ENCODE peak calls at places on chromosomes 16 and 17, in eight cellular contexts. D, L, V, M, S, F, X and T are unnamed samples.
A peak's percentile ranks its signal among the peaks of the same experiment; 100 is the strongest.

GRCh38 chr16:65312795-65313194 is 190.9 kb upstream of the CDH11 start:
- DNase-seq in D (peak; percentile 78), L (no peak), V (no peak), M (no peak), S (no peak), F (no peak), X (no peak), T (no peak)

GRCh38 chr16:49352923-49353322 is 20.7 kb upstream of the C16orf78 start:
- DNase-seq in D (no peak), L (no peak), V (peak; percentile 6), M (no peak), S (no peak), F (peak; percentile 34), X (no peak), T (no peak)

GRCh38 chr17:65022751-65023421 is 33.7 kb downstream of the GNA13 start:
- DNase-seq in D (peak; percentile 70), L (no peak), V (peak; percentile 32), M (peak; percentile 38), S (no peak), F (no peak), X (no peak), T (no peak)

GRCh38 chr17:28897769-28898259 is 281 bp upstream of the FLOT2 start:
- DNase-seq in D (no peak), L (no peak), V (no peak), M (no peak), S (no peak), F (no peak), X (no peak), T (no peak)

GRCh38 chr17:45816966-45817365 is 27.7 kb upstream of the SPPL2C start:
- DNase-seq in D (no peak), L (no peak), V (no peak), M (no peak), S (no peak), F (no peak), X (no peak), T (no peak)

GRCh38 chr17:2233441-2233947 is 70.1 kb downstream of the SMG6 start:
- DNase-seq in D (peak; percentile 89), L (no peak), V (no peak), M (no peak), S (no peak), F (no peak), X (no peak), T (no peak)

GRCh38 chr16:57299009-57299718 is 14.7 kb upstream of the PLLP start:
- DNase-seq in D (no peak), L (peak; percentile 72), V (no peak), M (peak; percentile 80), S (no peak), F (peak; percentile 44), X (peak; percentile 63), T (no peak)

GRCh38 chr16:27671410-27671809 is 121.5 kb downstream of the KATNIP start:
- DNase-seq in D (no peak), L (no peak), V (no peak), M (peak; percentile 14), S (no peak), F (no peak), X (no peak), T (no peak)

GRCh38 chr17:63116228-63116627 is 150.2 kb downstream of the TANC2 start:
- DNase-seq in D (no peak), L (no peak), V (no peak), M (peak; percentile 38), S (no peak), F (peak; percentile 6), X (no peak), T (no peak)

GRCh38 chr17:59105852-59106462 is 723 bp downstream of the TRIM37 start:
- DNase-seq in D (peak; percentile 41), L (peak; percentile 57), V (no peak), M (peak; percentile 69), S (peak; percentile 14), F (no peak), X (peak; percentile 92), T (peak; percentile 84)

GRCh38 chr16:588639-588888 is 1.3 kb upstream of the RAB40C start:
- DNase-seq in D (peak; percentile 80), L (no peak), V (no peak), M (no peak), S (no peak), F (no peak), X (peak; percentile 92), T (peak; percentile 55)

GRCh38 chr16:585351-585750 is 4.5 kb upstream of the RAB40C start:
- DNase-seq in D (no peak), L (no peak), V (no peak), M (no peak), S (no peak), F (no peak), X (peak; percentile 78), T (peak; percentile 63)

GRCh38 chr16:588889-589657 is 793 bp upstream of the RAB40C start:
- DNase-seq in D (peak; percentile 92), L (peak; percentile 96), V (peak; percentile 75), M (peak; percentile 81), S (peak; percentile 91), F (peak; percentile 95), X (peak; percentile 98), T (peak; percentile 97)

GRCh38 chr16:586047-586644 is 3.7 kb upstream of the RAB40C start:
- DNase-seq in D (peak; percentile 24), L (no peak), V (no peak), M (no peak), S (no peak), F (no peak), X (no peak), T (no peak)

DNA sequence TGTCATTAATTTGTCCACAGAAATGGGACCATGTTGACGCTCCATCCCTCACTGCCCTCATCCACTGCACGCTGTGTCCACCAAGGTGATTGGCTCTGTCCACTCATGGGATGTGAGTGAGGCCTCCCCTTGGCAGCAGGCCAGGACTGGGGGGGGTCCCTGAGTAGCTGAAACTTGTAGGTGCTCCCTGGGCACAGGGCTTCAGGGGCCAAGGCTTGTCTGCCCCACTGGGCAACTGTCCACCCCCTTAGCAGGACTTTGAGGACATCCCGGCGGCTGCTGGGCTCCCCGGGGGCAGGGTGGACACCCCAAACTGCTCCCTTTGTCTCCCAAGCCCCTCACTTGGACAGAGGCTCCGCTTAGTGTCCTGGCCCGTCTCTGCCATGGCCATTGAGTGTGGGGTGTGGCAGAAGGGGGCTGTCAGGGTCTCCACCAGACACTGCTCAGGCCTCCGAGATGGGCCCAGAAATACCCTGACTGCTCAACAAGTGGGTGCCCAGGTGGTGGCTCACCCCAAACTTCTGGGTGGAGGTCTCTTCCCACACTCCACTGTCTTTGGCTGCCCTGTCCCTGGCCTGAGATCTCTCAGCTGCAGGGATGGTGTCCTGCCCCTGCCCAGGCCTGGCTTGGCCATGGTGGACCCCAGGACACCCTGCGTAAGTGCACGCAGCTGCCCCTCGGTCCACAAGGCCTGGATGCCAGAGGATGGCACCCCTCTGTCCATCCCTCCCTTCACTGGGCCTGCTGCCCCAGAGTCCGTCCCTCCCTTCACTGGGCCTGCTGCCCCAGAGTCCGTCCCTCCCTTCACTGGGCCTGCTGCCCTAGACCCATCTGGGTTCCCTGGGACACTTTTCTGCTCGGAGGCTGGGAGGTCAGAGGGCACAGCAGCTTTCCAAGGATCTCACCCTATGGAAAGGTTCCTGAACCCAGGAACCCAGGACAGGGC is 2.9 kb upstream of the RAB40C start:
- DNase-seq in D (no peak), L (no peak), V (no peak), M (no peak), S (no peak), F (no peak), X (peak; percentile 75), T (peak; percentile 30)
- TF ChIP-seq POLR2A in D (no peak), L (no peak), V (no peak), M (peak; percentile 28), S (no peak), F (peak; percentile 49), X (no peak), T (no peak)

GRCh38 chr17:38703742-38704644 is 1.1 kb upstream of the MLLT6 start:
- DNase-seq in D (no peak), L (peak; percentile 80), V (peak; percentile 81), M (no peak), S (peak; percentile 32), F (peak; percentile 88), X (peak; percentile 95), T (peak; percentile 96)
- H3K4me1 ChIP-seq in D (peaks cover 17% of the 10 kb centered on the region), L (no peaks in the 10 kb centered on the region), V (peaks cover 38% of the 10 kb centered on the region), M (peaks cover 47% of the 10 kb centered on the region), S (peaks cover 28% of the 10 kb centered on the region), F (peaks cover 26% of the 10 kb centered on the region), X (peaks cover 54% of the 10 kb centered on the region), T (peaks cover 18% of the 10 kb centered on the region)

GRCh38 chr17:70074236-70074830 is 692 bp upstream of the KCNJ16 start:
- DNase-seq in D (no peak), L (no peak), V (no peak), M (no peak), S (no peak), F (no peak), X (no peak), T (peak; percentile 85)
- H3K9me3 ChIP-seq in D (no peaks in the 10 kb centered on the region), L (no peaks in the 10 kb centered on the region), V (peaks cover 13% of the 10 kb centered on the region), M (no peaks in the 10 kb centered on the region), S (no peaks in the 10 kb centered on the region), F (no peaks in the 10 kb centered on the region), X (no peaks in the 10 kb centered on the region), T (no peaks in the 10 kb centered on the region)

DNA sequence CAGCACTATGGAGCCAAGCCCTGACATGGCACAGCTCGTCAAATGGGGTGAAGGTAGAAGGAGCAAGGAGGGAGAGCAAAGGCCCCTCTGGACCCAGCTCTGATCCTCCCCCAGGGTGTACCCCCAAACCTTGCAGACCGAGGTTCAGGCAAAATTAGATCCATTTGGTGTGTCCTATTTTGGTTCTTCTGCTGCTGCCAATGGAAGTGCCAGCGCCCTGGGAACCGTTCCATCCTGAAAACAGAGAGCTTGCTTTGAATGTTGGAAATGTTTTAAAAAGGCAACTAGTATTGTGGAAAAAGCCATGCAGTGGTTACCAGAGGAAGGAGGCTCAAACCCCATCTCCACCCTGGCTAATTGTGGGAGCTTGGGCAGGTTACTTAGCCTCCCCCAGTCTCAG is 161.2 kb upstream of the RPL38 start:
- DNase-seq in D (no peak), L (no peak), V (no peak), M (no peak), S (no peak), F (no peak), X (no peak), T (no peak)
- TF ChIP-seq POLR2A in D (no peak), L (no peak), V (no peak), M (no peak), S (no peak), F (no peak), X (no peak), T (no peak)